ENCODE peak calls at places on chromosomes 2 and 18, in eight cellular contexts. P, H, F, L, K, W, N and S are unnamed samples.

GRCh38 chr18:10750386-10751035 is 224.7 kb downstream of the NAPG start:
- DNase-seq in P (no peak), H (no peak), F (no peak), L (no peak), K (no peak), W (no peak), N (no peak), S (no peak)

GRCh38 chr2:59463401-59463800 is 1090.1 kb downstream of the BCL11A start:
- DNase-seq in P (no peak), H (no peak), F (peak), L (no peak), K (no peak), W (no peak), N (no peak), S (no peak)

GRCh38 chr2:138274421-138275291 is 226.9 kb upstream of the SPOPL start:
- DNase-seq in P (no peak), H (peak), F (no peak), L (no peak), K (no peak), W (peak), N (no peak), S (no peak)

GRCh38 chr2:33530614-33531344 is 54.3 kb downstream of the RASGRP3 start:
- DNase-seq in P (no peak), H (no peak), F (no peak), L (no peak), K (no peak), W (no peak), N (no peak), S (no peak)

GRCh38 chr2:197307933-197308521 is 2.6 kb downstream of the ANKRD44 start:
- DNase-seq in P (no peak), H (no peak), F (no peak), L (no peak), K (peak), W (no peak), N (no peak), S (peak)

GRCh38 chr2:173159794-173160463 is 84.3 kb downstream of the MAP3K20 start:
- DNase-seq in P (no peak), H (peak), F (no peak), L (no peak), K (no peak), W (peak), N (peak), S (no peak)

GRCh38 chr2:20079546-20080115 is 28.2 kb upstream of the LAPTM4A start:
- DNase-seq in P (no peak), H (no peak), F (no peak), L (no peak), K (no peak), W (no peak), N (no peak), S (no peak)

GRCh38 chr2:193502363-193503035 is 1307.8 kb upstream of the TMEFF2 start:
- DNase-seq in P (peak), H (peak), F (peak), L (no peak), K (no peak), W (no peak), N (no peak), S (no peak)

GRCh38 chr18:48676346-48676745 is 137.5 kb downstream of the CTIF start:
- DNase-seq in P (peak), H (no peak), F (no peak), L (no peak), K (no peak), W (peak), N (peak), S (no peak)

GRCh38 chr2:103232882-103233281 is 471.1 kb downstream of the TMEM182 start:
- DNase-seq in P (no peak), H (no peak), F (no peak), L (no peak), K (no peak), W (no peak), N (no peak), S (no peak)

GRCh38 chr2:228986961-228987360 is 284.1 kb downstream of the PID1 start:
- DNase-seq in P (no peak), H (no peak), F (no peak), L (no peak), K (no peak), W (no peak), N (no peak), S (no peak)

GRCh38 chr2:23299796-23300195 is 85.2 kb upstream of the KLHL29 start:
- DNase-seq in P (no peak), H (no peak), F (no peak), L (no peak), K (no peak), W (no peak), N (no peak), S (no peak)

GRCh38 chr18:12032786-12033642 is 51.7 kb downstream of the IMPA2 start:
- DNase-seq in P (no peak), H (no peak), F (no peak), L (no peak), K (no peak), W (peak), N (peak), S (no peak)

GRCh38 chr2:110852541-110853263 is 120.3 kb downstream of the ACOXL start:
- DNase-seq in P (no peak), H (no peak), F (no peak), L (no peak), K (peak), W (no peak), N (no peak), S (no peak)

GRCh38 chr18:46462523-46462922 is 194.5 kb downstream of the LOXHD1 start:
- DNase-seq in P (peak), H (no peak), F (no peak), L (no peak), K (no peak), W (no peak), N (no peak), S (no peak)

GRCh38 chr2:126657146-126657635 is 1.2 kb downstream of the GYPC start:
- DNase-seq in P (no peak), H (peak), F (peak), L (no peak), K (peak), W (peak), N (peak), S (peak)